ENCODE peak calls at places on chromosomes 13 and 19, in nine cellular contexts. B is cardiac fibroblast; W is activated naive CD8-positive, alpha-beta T cell treated with anti-CD3 and anti-CD28 coated beads, Interleukin-2, amount 50 U/mL, for 16 hours; P is left ventricle myocardium inferior; J is glutamatergic neuron; O is SIG-M5; A is left lung; U is NCI-H2081; S is stimulated activated CD8-positive, alpha-beta memory T cell treated with anti-CD3 and anti-CD28 coated beads, Interleukin-7, amount 100 ng/mL, for 24 hours. X is an unnamed sample.

GRCh38 chr13:73015799-73016198 is 43.0 kb upstream of the KLF5 start:
- DNase-seq in A (no peak), U (no peak), J (no peak), P (no peak), S (no peak), O (no peak), B (no peak), W (no peak), X (no peak)

GRCh38 chr19:19461671-19462622 is 53.4 kb downstream of the TSSK6 start:
- DNase-seq in A (peak; percentile 60), J (peak; percentile 72), P (peak; percentile 58), B (peak; percentile 42), W (no peak), U (peak; percentile 24), S (no peak), O (no peak), X (no peak)

GRCh38 chr13:106357198-106357597 is 178.3 kb downstream of the EFNB2 start:
- DNase-seq in S (no peak), U (no peak), J (no peak), P (no peak), A (no peak), B (peak; percentile 44), W (no peak), O (no peak), X (no peak)

GRCh38 chr19:4523306-4524110 is 5.2 kb upstream of the PLIN4 start:
- DNase-seq in O (no peak), P (peak; percentile 51), U (no peak), S (peak; percentile 5), J (peak; percentile 74), W (no peak), A (peak; percentile 67), B (peak; percentile 54), X (no peak)

GRCh38 chr19:2168619-2169424 is 5.1 kb downstream of the DOT1L start:
- DNase-seq in O (no peak), S (peak; percentile 60), P (peak; percentile 97), B (peak; percentile 99), W (no peak), A (peak; percentile 96), J (peak; percentile 53), U (no peak), X (peak; percentile 58)

GRCh38 chr19:294341-294818 is 3.2 kb upstream of the PLPP2 start:
- DNase-seq in J (no peak), O (no peak), U (no peak), S (no peak), B (peak; percentile 16), A (no peak), P (no peak), W (no peak), X (no peak)

GRCh38 chr13:51502206-51502651 is 49.4 kb upstream of the INTS6 start:
- DNase-seq in P (no peak), W (peak; percentile 3), U (no peak), S (no peak), B (peak; percentile 57), J (no peak), O (no peak), A (no peak), X (peak; percentile 32)

GRCh38 chr13:65744761-65745160 is 1485.4 kb downstream of the PCDH9 start:
- DNase-seq in U (no peak), J (no peak), O (no peak), A (no peak), W (no peak), P (no peak), B (peak; percentile 54), S (no peak), X (no peak)

GRCh38 chr19:32878988-32879387 is 9.4 kb upstream of the SLC7A9 start:
- DNase-seq in S (no peak), P (no peak), J (no peak), B (no peak), U (no peak), W (no peak), O (no peak), A (no peak), X (no peak)

GRCh38 chr19:46955114-46955812 is 64.4 kb upstream of the NPAS1 start:
- DNase-seq in P (no peak), A (no peak), U (no peak), B (peak; percentile 59), W (no peak), S (no peak), O (no peak), J (no peak), X (no peak)

GRCh38 chr19:16160943-16161560 is 12.3 kb downstream of the CIB3 start:
- DNase-seq in B (peak; percentile 77), U (no peak), A (no peak), J (no peak), S (no peak), W (no peak), P (no peak), O (no peak), X (peak; percentile 30)

GRCh38 chr13:89066868-89067466 is 1395.8 kb downstream of the SLITRK5 start:
- DNase-seq in A (no peak), J (no peak), O (peak; percentile 11), U (peak; percentile 72), W (no peak), S (no peak), P (no peak), B (peak; percentile 8), X (peak; percentile 10)

GRCh38 chr13:50419466-50419865 is 404.2 kb downstream of the KCNRG start:
- DNase-seq in B (no peak), S (no peak), J (no peak), P (no peak), U (no peak), O (no peak), W (no peak), A (no peak), X (no peak)

GRCh38 chr13:60112771-60113170 is 51.0 kb downstream of the DIAPH3 start:
- DNase-seq in A (no peak), W (no peak), O (no peak), S (no peak), U (no peak), P (no peak), B (peak; percentile 76), J (no peak), X (no peak)

GRCh38 chr19:16807416-16808274 is 21.6 kb upstream of the SIN3B start:
- DNase-seq in W (no peak), B (no peak), A (no peak), S (no peak), U (no peak), P (no peak), J (no peak), O (no peak), X (no peak)

GRCh38 chr19:38076337-38076736 is 147.7 kb downstream of the DPF1 start:
- DNase-seq in A (no peak), U (peak; percentile 47), P (no peak), J (no peak), W (no peak), S (no peak), O (no peak), B (no peak), X (no peak)

GRCh38 chr13:64556391-64556790 is 2673.7 kb downstream of the PCDH9 start:
- DNase-seq in B (peak; percentile 18), P (no peak), A (no peak), U (no peak), O (no peak), S (no peak), W (no peak), J (no peak), X (no peak)

GRCh38 chr13:21256351-21256761 is 79.9 kb downstream of the MRPL57 start:
- DNase-seq in O (no peak), P (no peak), U (no peak), B (no peak), A (no peak), W (no peak), S (no peak), J (no peak), X (no peak)

GRCh38 chr13:34826432-34826831 is 115.6 kb upstream of the NBEA start:
- DNase-seq in S (no peak), O (no peak), U (no peak), P (no peak), W (no peak), B (no peak), J (no peak), A (no peak), X (no peak)

GRCh38 chr19:7326105-7326877 is 22.4 kb upstream of the ARHGEF18 start:
- DNase-seq in J (no peak), O (no peak), S (no peak), U (no peak), P (no peak), W (no peak), B (peak; percentile 53), A (no peak), X (no peak)

GRCh38 chr19:45528744-45529453 is 21.6 kb downstream of the VASP start:
- DNase-seq in A (no peak), O (no peak), U (peak; percentile 28), P (no peak), S (no peak), B (no peak), W (no peak), J (peak; percentile 49), X (no peak)

GRCh38 chr19:35344511-35345031 is 3.1 kb upstream of the FFAR1 start:
- DNase-seq in O (no peak), U (no peak), A (no peak), J (no peak), S (no peak), B (no peak), P (no peak), W (no peak), X (no peak)

GRCh38 chr13:80084086-80084676 is 256.7 kb downstream of the SPRY2 start:
- DNase-seq in A (no peak), S (no peak), W (no peak), U (peak; percentile 21), B (peak; percentile 98), P (no peak), J (no peak), O (no peak), X (no peak)

GRCh38 chr13:28492527-28493367 is 2.2 kb downstream of the FLT1 start:
- DNase-seq in U (no peak), A (no peak), B (no peak), S (no peak), W (no peak), P (no peak), O (no peak), J (no peak), X (peak; percentile 55)

GRCh38 chr19:46931197-46931596 is 70.4 kb downstream of the ARHGAP35 start:
- DNase-seq in U (no peak), O (no peak), A (no peak), B (no peak), P (no peak), J (no peak), S (no peak), W (no peak), X (no peak)

GRCh38 chr13:62119739-62120700 is 704.4 kb upstream of the PCDH20 start:
- DNase-seq in S (no peak), A (no peak), P (no peak), U (peak; percentile 16), B (peak; percentile 32), J (no peak), O (no peak), W (no peak), X (no peak)

GRCh38 chr13:80363890-80364503 is 23.1 kb upstream of the SPRY2 start:
- DNase-seq in W (no peak), O (no peak), J (no peak), P (no peak), S (no peak), U (peak; percentile 4), B (peak; percentile 64), A (no peak), X (no peak)

GRCh38 chr19:30092721-30093569 is 150.9 kb downstream of the URI1 start:
- DNase-seq in J (peak; percentile 24), U (no peak), B (no peak), O (no peak), A (no peak), S (no peak), P (no peak), W (no peak), X (no peak)

GRCh38 chr19:4916292-4917082 is 7.2 kb downstream of the UHRF1 start:
- DNase-seq in S (no peak), A (peak; percentile 44), B (no peak), U (no peak), O (no peak), W (no peak), J (no peak), P (no peak), X (no peak)

GRCh38 chr19:32650671-32651070 is 24.3 kb downstream of the ANKRD27 start:
- DNase-seq in U (no peak), S (no peak), P (no peak), B (no peak), J (no peak), A (no peak), W (no peak), O (no peak), X (no peak)

GRCh38 chr19:12938536-12939291 is at the start of gene CALR:
- DNase-seq in J (no peak), S (no peak), O (no peak), W (no peak), P (no peak), U (peak; percentile 30), B (peak; percentile 47), A (no peak), X (no peak)